ENCODE peak calls at places on chromosomes 6 and 20, in eight cellular contexts. One of them, this sample, is unnamed.

GRCh38 chr6:90144928-90145520 is 151.6 kb downstream of the BACH2 start:
- DNase-seq in ACHN: no peak
- DNase-seq in NCI-H69: no peak
- DNase-seq in HuH-7.5: no peak
- DNase-seq in neuronal stem cell: no peak
- DNase-seq in stimulated activated CD4-positive, alpha-beta T cell treated with anti-CD3 and anti-CD28 coated beads, Interleukin-12 subunit alpha, Interleukin-12 subunit beta, amount 100 ng/mL, for 4 hours: no peak
- DNase-seq in LoVo: no peak
- DNase-seq in MM.1S: no peak
- DNase-seq in this sample: no peak

GRCh38 chr6:53466257-53466656 is 78.6 kb downstream of the GCLC start:
- DNase-seq in HuH-7.5: no peak
- DNase-seq in stimulated activated CD4-positive, alpha-beta T cell treated with anti-CD3 and anti-CD28 coated beads, Interleukin-12 subunit alpha, Interleukin-12 subunit beta, amount 100 ng/mL, for 4 hours: no peak
- DNase-seq in ACHN: no peak
- DNase-seq in LoVo: no peak
- DNase-seq in NCI-H69: no peak
- DNase-seq in neuronal stem cell: no peak
- DNase-seq in MM.1S: no peak
- DNase-seq in this sample: no peak

GRCh38 chr6:42401605-42401935 is 50.2 kb downstream of the TRERF1 start:
- DNase-seq in ACHN: no peak
- DNase-seq in NCI-H69: no peak
- DNase-seq in LoVo: no peak
- DNase-seq in HuH-7.5: no peak
- DNase-seq in stimulated activated CD4-positive, alpha-beta T cell treated with anti-CD3 and anti-CD28 coated beads, Interleukin-12 subunit alpha, Interleukin-12 subunit beta, amount 100 ng/mL, for 4 hours: no peak
- DNase-seq in neuronal stem cell: no peak
- DNase-seq in MM.1S: no peak
- DNase-seq in this sample: no peak

GRCh38 chr6:74115674-74116073 is 419.7 kb downstream of the CD109 start:
- DNase-seq in MM.1S: no peak
- DNase-seq in neuronal stem cell: no peak
- DNase-seq in stimulated activated CD4-positive, alpha-beta T cell treated with anti-CD3 and anti-CD28 coated beads, Interleukin-12 subunit alpha, Interleukin-12 subunit beta, amount 100 ng/mL, for 4 hours: no peak
- DNase-seq in LoVo: no peak
- DNase-seq in NCI-H69: no peak
- DNase-seq in HuH-7.5: no peak
- DNase-seq in ACHN: no peak
- DNase-seq in this sample: no peak

GRCh38 chr6:111774346-111774703 is 98.9 kb downstream of the FYN start:
- DNase-seq in neuronal stem cell: no peak
- DNase-seq in NCI-H69: no peak
- DNase-seq in stimulated activated CD4-positive, alpha-beta T cell treated with anti-CD3 and anti-CD28 coated beads, Interleukin-12 subunit alpha, Interleukin-12 subunit beta, amount 100 ng/mL, for 4 hours: no peak
- DNase-seq in HuH-7.5: no peak
- DNase-seq in LoVo: no peak
- DNase-seq in ACHN: no peak
- DNase-seq in MM.1S: no peak
- DNase-seq in this sample: no peak

GRCh38 chr6:137850137-137850714 is 16.8 kb upstream of the TNFAIP3 start:
- DNase-seq in MM.1S: no peak
- DNase-seq in NCI-H69: no peak
- DNase-seq in neuronal stem cell: no peak
- DNase-seq in ACHN: no peak
- DNase-seq in HuH-7.5: no peak
- DNase-seq in LoVo: no peak
- DNase-seq in stimulated activated CD4-positive, alpha-beta T cell treated with anti-CD3 and anti-CD28 coated beads, Interleukin-12 subunit alpha, Interleukin-12 subunit beta, amount 100 ng/mL, for 4 hours: no peak
- DNase-seq in this sample: no peak

GRCh38 chr20:49814057-49814675 is 1.5 kb downstream of the SLC9A8 start:
- DNase-seq in neuronal stem cell: no peak
- DNase-seq in HuH-7.5: no peak
- DNase-seq in LoVo: no peak
- DNase-seq in ACHN: no peak
- DNase-seq in MM.1S: no peak
- DNase-seq in NCI-H69: no peak
- DNase-seq in stimulated activated CD4-positive, alpha-beta T cell treated with anti-CD3 and anti-CD28 coated beads, Interleukin-12 subunit alpha, Interleukin-12 subunit beta, amount 100 ng/mL, for 4 hours: no peak
- DNase-seq in this sample: no peak

GRCh38 chr6:170100046-170100445 is 190.8 kb downstream of the DLL1 start:
- DNase-seq in MM.1S: no peak
- DNase-seq in LoVo: no peak
- DNase-seq in stimulated activated CD4-positive, alpha-beta T cell treated with anti-CD3 and anti-CD28 coated beads, Interleukin-12 subunit alpha, Interleukin-12 subunit beta, amount 100 ng/mL, for 4 hours: no peak
- DNase-seq in NCI-H69: no peak
- DNase-seq in HuH-7.5: no peak
- DNase-seq in ACHN: no peak
- DNase-seq in neuronal stem cell: no peak
- DNase-seq in this sample: no peak

GRCh38 chr20:39036851-39037250 is 74.7 kb downstream of the DHX35 start:
- DNase-seq in NCI-H69: no peak
- DNase-seq in HuH-7.5: no peak
- DNase-seq in MM.1S: no peak
- DNase-seq in LoVo: no peak
- DNase-seq in neuronal stem cell: no peak
- DNase-seq in stimulated activated CD4-positive, alpha-beta T cell treated with anti-CD3 and anti-CD28 coated beads, Interleukin-12 subunit alpha, Interleukin-12 subunit beta, amount 100 ng/mL, for 4 hours: no peak
- DNase-seq in ACHN: no peak
- DNase-seq in this sample: no peak

GRCh38 chr20:46286380-46286779 is 21.9 kb downstream of the CDH22 start:
- DNase-seq in ACHN: no peak
- DNase-seq in HuH-7.5: no peak
- DNase-seq in neuronal stem cell: no peak
- DNase-seq in stimulated activated CD4-positive, alpha-beta T cell treated with anti-CD3 and anti-CD28 coated beads, Interleukin-12 subunit alpha, Interleukin-12 subunit beta, amount 100 ng/mL, for 4 hours: no peak
- DNase-seq in MM.1S: no peak
- DNase-seq in NCI-H69: no peak
- DNase-seq in LoVo: no peak
- DNase-seq in this sample: no peak

GRCh38 chr6:41786451-41787218 is 859 bp upstream of the TOMM6 start:
- DNase-seq in neuronal stem cell: peak
- DNase-seq in LoVo: peak
- DNase-seq in stimulated activated CD4-positive, alpha-beta T cell treated with anti-CD3 and anti-CD28 coated beads, Interleukin-12 subunit alpha, Interleukin-12 subunit beta, amount 100 ng/mL, for 4 hours: peak
- DNase-seq in ACHN: peak
- DNase-seq in HuH-7.5: peak
- DNase-seq in NCI-H69: peak
- DNase-seq in MM.1S: peak
- DNase-seq in this sample: peak

GRCh38 chr6:43965628-43966373 is 161.5 kb downstream of the MRPL14 start:
- DNase-seq in neuronal stem cell: no peak
- DNase-seq in MM.1S: no peak
- DNase-seq in ACHN: no peak
- DNase-seq in HuH-7.5: no peak
- DNase-seq in LoVo: no peak
- DNase-seq in stimulated activated CD4-positive, alpha-beta T cell treated with anti-CD3 and anti-CD28 coated beads, Interleukin-12 subunit alpha, Interleukin-12 subunit beta, amount 100 ng/mL, for 4 hours: no peak
- DNase-seq in NCI-H69: no peak
- DNase-seq in this sample: no peak

GRCh38 chr20:49460916-49461315 is 21.6 kb downstream of the KCNB1 start:
- DNase-seq in LoVo: peak
- DNase-seq in ACHN: peak
- DNase-seq in stimulated activated CD4-positive, alpha-beta T cell treated with anti-CD3 and anti-CD28 coated beads, Interleukin-12 subunit alpha, Interleukin-12 subunit beta, amount 100 ng/mL, for 4 hours: no peak
- DNase-seq in MM.1S: no peak
- DNase-seq in neuronal stem cell: no peak
- DNase-seq in HuH-7.5: no peak
- DNase-seq in NCI-H69: peak
- DNase-seq in this sample: no peak

GRCh38 chr6:170160628-170161611 is 130.0 kb downstream of the DLL1 start:
- DNase-seq in MM.1S: no peak
- DNase-seq in ACHN: no peak
- DNase-seq in HuH-7.5: no peak
- DNase-seq in NCI-H69: peak
- DNase-seq in neuronal stem cell: no peak
- DNase-seq in LoVo: no peak
- DNase-seq in stimulated activated CD4-positive, alpha-beta T cell treated with anti-CD3 and anti-CD28 coated beads, Interleukin-12 subunit alpha, Interleukin-12 subunit beta, amount 100 ng/mL, for 4 hours: no peak
- DNase-seq in this sample: no peak

GRCh38 chr6:78192057-78192456 is 539.2 kb downstream of the MEI4 start:
- DNase-seq in neuronal stem cell: no peak
- DNase-seq in HuH-7.5: no peak
- DNase-seq in LoVo: no peak
- DNase-seq in NCI-H69: no peak
- DNase-seq in stimulated activated CD4-positive, alpha-beta T cell treated with anti-CD3 and anti-CD28 coated beads, Interleukin-12 subunit alpha, Interleukin-12 subunit beta, amount 100 ng/mL, for 4 hours: no peak
- DNase-seq in MM.1S: peak
- DNase-seq in ACHN: no peak
- DNase-seq in this sample: no peak

GRCh38 chr20:48619126-48620101 is 208.4 kb downstream of the PREX1 start:
- DNase-seq in LoVo: no peak
- DNase-seq in HuH-7.5: no peak
- DNase-seq in stimulated activated CD4-positive, alpha-beta T cell treated with anti-CD3 and anti-CD28 coated beads, Interleukin-12 subunit alpha, Interleukin-12 subunit beta, amount 100 ng/mL, for 4 hours: no peak
- DNase-seq in NCI-H69: peak
- DNase-seq in neuronal stem cell: no peak
- DNase-seq in MM.1S: no peak
- DNase-seq in ACHN: no peak
- DNase-seq in this sample: no peak

GRCh38 chr6:161137839-161138544 is 135.9 kb downstream of the AGPAT4 start:
- DNase-seq in neuronal stem cell: no peak
- DNase-seq in stimulated activated CD4-positive, alpha-beta T cell treated with anti-CD3 and anti-CD28 coated beads, Interleukin-12 subunit alpha, Interleukin-12 subunit beta, amount 100 ng/mL, for 4 hours: no peak
- DNase-seq in NCI-H69: no peak
- DNase-seq in LoVo: no peak
- DNase-seq in HuH-7.5: no peak
- DNase-seq in ACHN: no peak
- DNase-seq in MM.1S: no peak
- DNase-seq in this sample: no peak

GRCh38 chr6:42152024-42152423 is 9.6 kb upstream of the C6orf132 start:
- DNase-seq in HuH-7.5: no peak
- DNase-seq in stimulated activated CD4-positive, alpha-beta T cell treated with anti-CD3 and anti-CD28 coated beads, Interleukin-12 subunit alpha, Interleukin-12 subunit beta, amount 100 ng/mL, for 4 hours: no peak
- DNase-seq in LoVo: no peak
- DNase-seq in NCI-H69: no peak
- DNase-seq in neuronal stem cell: no peak
- DNase-seq in ACHN: no peak
- DNase-seq in MM.1S: no peak
- DNase-seq in this sample: no peak

GRCh38 chr6:102848210-102848609 is 1454.7 kb downstream of the GRIK2 start:
- DNase-seq in HuH-7.5: no peak
- DNase-seq in LoVo: no peak
- DNase-seq in neuronal stem cell: no peak
- DNase-seq in MM.1S: no peak
- DNase-seq in NCI-H69: no peak
- DNase-seq in stimulated activated CD4-positive, alpha-beta T cell treated with anti-CD3 and anti-CD28 coated beads, Interleukin-12 subunit alpha, Interleukin-12 subunit beta, amount 100 ng/mL, for 4 hours: no peak
- DNase-seq in ACHN: no peak
- DNase-seq in this sample: no peak

GRCh38 chr6:141451508-141452353 is 681.0 kb upstream of the GJE1 start:
- DNase-seq in LoVo: no peak
- DNase-seq in neuronal stem cell: peak
- DNase-seq in MM.1S: no peak
- DNase-seq in HuH-7.5: no peak
- DNase-seq in ACHN: peak
- DNase-seq in NCI-H69: peak
- DNase-seq in stimulated activated CD4-positive, alpha-beta T cell treated with anti-CD3 and anti-CD28 coated beads, Interleukin-12 subunit alpha, Interleukin-12 subunit beta, amount 100 ng/mL, for 4 hours: no peak
- DNase-seq in this sample: no peak

GRCh38 chr6:159577564-159577963 is 115.5 kb downstream of the SOD2 start:
- DNase-seq in NCI-H69: no peak
- DNase-seq in stimulated activated CD4-positive, alpha-beta T cell treated with anti-CD3 and anti-CD28 coated beads, Interleukin-12 subunit alpha, Interleukin-12 subunit beta, amount 100 ng/mL, for 4 hours: no peak
- DNase-seq in MM.1S: no peak
- DNase-seq in LoVo: peak
- DNase-seq in ACHN: peak
- DNase-seq in HuH-7.5: no peak
- DNase-seq in neuronal stem cell: no peak
- DNase-seq in this sample: no peak

GRCh38 chr6:41306187-41306854 is 19.8 kb upstream of the TREM1 start:
- DNase-seq in stimulated activated CD4-positive, alpha-beta T cell treated with anti-CD3 and anti-CD28 coated beads, Interleukin-12 subunit alpha, Interleukin-12 subunit beta, amount 100 ng/mL, for 4 hours: no peak
- DNase-seq in MM.1S: peak
- DNase-seq in neuronal stem cell: peak
- DNase-seq in ACHN: peak
- DNase-seq in HuH-7.5: peak
- DNase-seq in LoVo: peak
- DNase-seq in NCI-H69: peak
- DNase-seq in this sample: peak

GRCh38 chr20:60266184-60266823 is 308.1 kb downstream of the CDH26 start:
- DNase-seq in HuH-7.5: no peak
- DNase-seq in neuronal stem cell: no peak
- DNase-seq in MM.1S: no peak
- DNase-seq in ACHN: no peak
- DNase-seq in LoVo: no peak
- DNase-seq in stimulated activated CD4-positive, alpha-beta T cell treated with anti-CD3 and anti-CD28 coated beads, Interleukin-12 subunit alpha, Interleukin-12 subunit beta, amount 100 ng/mL, for 4 hours: no peak
- DNase-seq in NCI-H69: no peak
- DNase-seq in this sample: no peak

This sample was measured in NCI-H82.